ENCODE peak calls at places on chromosomes 7 and 10, in eight cellular contexts. D is Peyer's patch; G is ascending aorta; N is cardiac muscle cell; T is fibroblast of lung; E is Caco-2; B is CD8-positive, alpha-beta T cell; Y is AG04450. L is an unnamed sample.

GRCh38 chr10:3806603-3807002 is 21.6 kb upstream of the KLF6 start:
- DNase-seq in N (peak; percentile 67), D (peak; percentile 88), Y (no peak), E (peak; percentile 64), G (no peak), T (peak; percentile 75), B (no peak), L (no peak)

GRCh38 chr10:60425392-60426110 is 35.9 kb upstream of the ANK3 start:
- DNase-seq in N (peak; percentile 47), E (no peak), B (no peak), Y (no peak), G (no peak), T (peak; percentile 60), D (no peak), L (no peak)

GRCh38 chr10:49115015-49115795 is at the start of gene VSTM4:
- DNase-seq in Y (peak; percentile 15), T (peak; percentile 47), N (peak; percentile 61), B (no peak), E (no peak), G (no peak), D (no peak), L (no peak)

GRCh38 chr7:59986-60675 is 132.2 kb upstream of the FAM20C start:
- DNase-seq in E (no peak), N (no peak), G (no peak), T (no peak), D (peak; percentile 30), Y (no peak), B (no peak), L (no peak)

GRCh38 chr7:23254051-23254681 is 7.6 kb downstream of the GPNMB start:
- DNase-seq in N (no peak), E (no peak), D (no peak), T (no peak), B (no peak), Y (no peak), G (no peak), L (no peak)

GRCh38 chr10:116076616-116077015 is 196.4 kb downstream of the GFRA1 start:
- DNase-seq in B (no peak), G (no peak), Y (no peak), E (no peak), D (no peak), T (no peak), N (no peak), L (no peak)

GRCh38 chr7:47539398-47540052 is 42.4 kb downstream of the TNS3 start:
- DNase-seq in E (peak; percentile 51), N (peak; percentile 29), G (no peak), D (no peak), B (no peak), T (peak; percentile 43), Y (peak; percentile 41), L (peak; percentile 92)

GRCh38 chr10:108601856-108602255 is 1321.5 kb downstream of the XPNPEP1 start:
- DNase-seq in G (no peak), B (no peak), Y (no peak), D (no peak), E (no peak), N (no peak), T (no peak), L (peak; percentile 12)

GRCh38 chr10:93313798-93314197 is 168.3 kb downstream of the MYOF start:
- DNase-seq in D (no peak), N (no peak), Y (no peak), B (no peak), T (no peak), E (no peak), G (no peak), L (no peak)

GRCh38 chr7:43763183-43763582 is 4.7 kb downstream of the BLVRA start:
- DNase-seq in D (no peak), Y (no peak), T (no peak), B (no peak), N (no peak), E (no peak), G (no peak), L (no peak)

GRCh38 chr10:4586756-4587155 is 239.3 kb upstream of the AKR1E2 start:
- DNase-seq in T (peak; percentile 38), N (no peak), E (no peak), D (no peak), G (no peak), Y (no peak), B (no peak), L (peak; percentile 29)

GRCh38 chr10:88120599-88121333 is 257.3 kb downstream of the PTEN start:
- DNase-seq in B (no peak), T (no peak), E (no peak), G (no peak), Y (no peak), N (no peak), D (no peak), L (no peak)

GRCh38 chr10:43584051-43584450 is 9.6 kb upstream of the ZNF239 start:
- DNase-seq in B (no peak), N (no peak), Y (no peak), E (no peak), D (no peak), G (no peak), T (no peak), L (no peak)

GRCh38 chr10:2813277-2813676 is 254.1 kb upstream of the PFKP start:
- DNase-seq in N (no peak), G (no peak), D (no peak), B (no peak), Y (no peak), T (no peak), E (no peak), L (no peak)

GRCh38 chr10:110501142-110501937 is 3.6 kb downstream of the DUSP5 start:
- DNase-seq in Y (peak; percentile 78), B (no peak), T (peak; percentile 96), N (peak; percentile 95), G (peak; percentile 66), E (peak; percentile 68), D (peak; percentile 94), L (peak; percentile 91)
- H3K27me3 ChIP-seq in Y (no peaks in the 10 kb centered on the region), B (no peaks in the 10 kb centered on the region), T (no peaks in the 10 kb centered on the region), N (no peaks in the 10 kb centered on the region), G (no peaks in the 10 kb centered on the region), E (no peaks in the 10 kb centered on the region), D (no peaks in the 10 kb centered on the region), L (no peaks in the 10 kb centered on the region)

GRCh38 chr7:33886100-33886623 is 19.2 kb upstream of the BMPER start:
- DNase-seq in G (no peak), Y (no peak), B (no peak), T (no peak), E (peak; percentile 42), N (no peak), D (no peak), L (no peak)
- TF ChIP-seq CTCF in G (no peak), Y (peak; percentile 65), B (no peak), T (peak; percentile 31), E (no peak), N (peak; percentile 48), D (no peak), L (peak; percentile 29)

DNA sequence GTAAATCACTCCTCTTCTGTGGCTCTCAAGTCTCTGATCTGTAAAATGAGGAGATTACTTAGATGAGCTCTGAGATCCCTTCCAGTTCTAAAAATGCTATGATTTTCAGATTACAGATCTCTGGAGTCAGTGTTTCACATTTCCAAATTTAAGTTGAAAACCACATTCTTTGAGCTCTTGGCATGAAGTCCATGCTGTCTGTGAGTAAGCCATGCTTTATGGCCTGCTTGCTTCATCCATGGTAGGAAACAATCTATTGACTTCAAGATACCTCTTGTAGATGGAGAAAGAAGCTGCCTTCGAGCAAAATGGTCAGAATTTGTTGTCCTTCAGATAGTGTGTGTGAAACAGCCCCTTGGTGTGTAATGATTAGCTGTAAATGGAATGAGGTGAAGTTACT is 64.9 kb downstream of the CELF2 start:
- DNase-seq in D (no peak), E (no peak), Y (no peak), T (peak; percentile 3), N (no peak), B (no peak), G (no peak), L (no peak)
- H3K4me3 ChIP-seq in D (no peak overlapping the region), E (no peak overlapping the region), Y (no peak overlapping the region), T (no peak overlapping the region), N (no peak overlapping the region), B (no peak overlapping the region), G (no peak overlapping the region), L (no peak overlapping the region)

DNA sequence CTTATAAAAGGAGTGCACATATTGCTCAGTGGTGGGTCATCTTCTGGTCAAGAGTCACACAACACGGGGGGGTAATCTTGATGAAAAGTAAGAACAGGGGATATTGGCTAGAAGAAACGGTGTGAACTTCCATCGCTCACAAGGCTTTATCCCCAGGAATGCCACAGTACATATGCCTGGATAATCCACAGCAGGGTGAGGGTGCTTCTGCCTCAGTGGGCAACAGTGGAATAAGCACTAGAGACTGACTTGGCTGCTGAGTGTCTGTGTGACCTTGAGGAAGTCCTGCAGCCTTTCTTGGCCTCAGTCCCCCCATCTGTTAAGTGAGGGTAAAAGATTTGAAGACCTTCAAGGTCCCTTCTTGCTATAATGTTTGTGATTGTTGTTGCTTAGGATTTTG is 44.9 kb upstream of the SHH start:
- DNase-seq in E (no peak), B (no peak), D (no peak), Y (no peak), N (no peak), G (no peak), T (no peak), L (no peak)
- H3K27me3 ChIP-seq in E (no peaks in the 10 kb centered on the region), B (no peaks in the 10 kb centered on the region), D (no peaks in the 10 kb centered on the region), Y (peaks cover 2% of the 10 kb centered on the region), N (no peaks in the 10 kb centered on the region), G (no peaks in the 10 kb centered on the region), T (no peaks in the 10 kb centered on the region), L (peaks cover 3% of the 10 kb centered on the region)

GRCh38 chr10:83274088-83274487 is 865.2 kb upstream of the GHITM start:
- DNase-seq in B (no peak), T (no peak), N (no peak), D (no peak), E (no peak), Y (no peak), G (no peak), L (no peak)

GRCh38 chr10:83276971-83277370 is 862.3 kb upstream of the GHITM start:
- DNase-seq in D (no peak), Y (no peak), G (no peak), N (no peak), B (no peak), T (no peak), E (no peak), L (no peak)

DNA sequence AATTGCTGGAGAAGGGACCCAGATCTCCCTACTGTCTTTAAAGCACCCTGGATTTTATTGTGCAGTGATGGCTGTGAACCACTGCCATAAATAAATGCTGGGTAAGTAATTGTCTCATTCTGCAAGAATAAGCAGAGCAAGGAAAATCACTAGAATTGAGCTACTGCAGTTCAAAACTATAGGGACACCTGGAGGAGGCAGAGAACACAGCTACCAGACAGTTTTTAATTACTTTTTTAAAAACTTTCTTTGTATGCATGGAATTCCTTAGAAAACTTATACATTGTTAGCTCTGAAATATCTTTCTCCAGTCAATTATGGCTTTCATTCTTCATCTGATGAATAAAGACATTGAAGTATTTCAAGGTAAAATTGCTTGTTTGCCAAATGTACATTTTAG is 866.3 kb upstream of the GHITM start:
- DNase-seq in D (no peak), G (no peak), B (no peak), T (no peak), E (no peak), N (no peak), Y (no peak), L (no peak)
- TF ChIP-seq CTCF in D (no peak), G (no peak), B (no peak), T (no peak), E (no peak), N (no peak), Y (no peak), L (peak; percentile 19)

GRCh38 chr7:108454317-108454673 is 1.9 kb downstream of the NRCAM start:
- DNase-seq in Y (no peak), B (no peak), E (no peak), G (no peak), T (no peak), N (no peak), D (no peak), L (no peak)
- H3K4me3 ChIP-seq in Y (peak overlapping the region; percentile 51), B (peak overlapping the region; percentile 53), E (peak overlapping the region; percentile 75), G (peak overlapping the region; percentile 74), T (peak overlapping the region; percentile 68), N (peak overlapping the region; percentile 34), D (peak overlapping the region; percentile 52), L (peak overlapping the region; percentile 66)

GRCh38 chr10:34869128-34869836 is 54.2 kb upstream of the PARD3 start:
- DNase-seq in B (no peak), E (no peak), G (no peak), D (no peak), T (no peak), N (no peak), Y (no peak), L (no peak)
- H3K27me3 ChIP-seq in B (no peaks in the 10 kb centered on the region), E (peaks cover 2% of the 10 kb centered on the region), G (no peaks in the 10 kb centered on the region), D (no peaks in the 10 kb centered on the region), T (peaks cover 3% of the 10 kb centered on the region), N (no peaks in the 10 kb centered on the region), Y (peaks cover 18% of the 10 kb centered on the region), L (no peaks in the 10 kb centered on the region)

L was measured in kidney epithelial cell.